ENCODE peak calls at places on chromosomes 5 and 9, in nine cellular contexts. L is PC-3, T is SK-N-SH, N is GM23338, S is neural progenitor cell, J is HCT116, F is GM23248, U is hepatocyte, W is MM.1S. I is an unnamed sample. For H3K4me1, the result is how much of the 10 kb centered on the place peaks cover.

GRCh38 chr5:79130781-79131180 is 19.2 kb downstream of the BHMT start:
- DNase-seq in W (no peak), L (no peak), S (no peak), U (no peak), F (no peak), N (peak), T (peak), J (no peak), I (no peak)

GRCh38 chr9:33817327-33818166 is 587 bp downstream of the UBE2R2 start:
- DNase-seq in S (peak), F (peak), N (peak), U (peak), T (peak), L (peak), J (no peak), W (peak), I (peak)

GRCh38 chr9:19640023-19640422 is 148.8 kb downstream of the SLC24A2 start:
- DNase-seq in S (no peak), L (no peak), N (no peak), U (no peak), F (no peak), T (no peak), J (no peak), W (no peak), I (no peak)

GRCh38 chr5:56607551-56607950 is 207.8 kb upstream of the MAP3K1 start:
- DNase-seq in T (no peak), W (no peak), F (peak), U (peak), S (no peak), N (no peak), L (no peak), J (no peak), I (no peak)

GRCh38 chr5:147852365-147852764 is 20.9 kb upstream of the SPINK1 start:
- DNase-seq in F (no peak), J (no peak), T (no peak), U (no peak), L (no peak), N (no peak), S (no peak), W (no peak), I (no peak)

GRCh38 chr5:9151671-9152427 is 394.0 kb downstream of the SEMA5A start:
- DNase-seq in S (no peak), N (no peak), T (no peak), F (no peak), W (no peak), U (no peak), J (no peak), L (no peak), I (no peak)

GRCh38 chr9:72473474-72474241 is 47.8 kb upstream of the TMC1 start:
- DNase-seq in L (peak), U (no peak), T (no peak), W (peak), F (peak), J (no peak), S (no peak), N (no peak), I (no peak)

GRCh38 chr9:125620216-125620615 is 86.8 kb downstream of the MAPKAP1 start:
- DNase-seq in L (no peak), F (no peak), U (no peak), S (no peak), N (no peak), W (no peak), J (no peak), T (no peak), I (no peak)

GRCh38 chr5:134794819-134795218 is 36.2 kb downstream of the DDX46 start:
- DNase-seq in S (no peak), W (no peak), N (no peak), U (no peak), J (no peak), F (no peak), L (no peak), T (no peak), I (no peak)

GRCh38 chr9:86326536-86326935 is 27.7 kb downstream of the TUT7 start:
- DNase-seq in S (no peak), J (no peak), F (no peak), L (no peak), N (no peak), W (no peak), U (no peak), T (no peak), I (no peak)

GRCh38 chr9:93257808-93258331 is 73.9 kb downstream of the WNK2 start:
- DNase-seq in W (no peak), L (peak), T (peak), U (no peak), J (no peak), F (no peak), S (no peak), N (no peak), I (no peak)

GRCh38 chr9:132931178-132931735 is 13.2 kb downstream of the TSC1 start:
- DNase-seq in F (no peak), L (no peak), U (no peak), N (no peak), J (no peak), T (no peak), S (no peak), W (no peak), I (no peak)

GRCh38 chr5:134149571-134150303 is 27.0 kb downstream of the SKP1 start:
- DNase-seq in U (no peak), L (peak), N (no peak), T (no peak), W (no peak), S (no peak), J (no peak), F (peak), I (no peak)

GRCh38 chr5:65329266-65329665 is 152.5 kb downstream of the ADAMTS6 start:
- DNase-seq in T (no peak), U (no peak), S (no peak), W (no peak), J (no peak), L (no peak), F (peak), N (peak), I (no peak)

DNA sequence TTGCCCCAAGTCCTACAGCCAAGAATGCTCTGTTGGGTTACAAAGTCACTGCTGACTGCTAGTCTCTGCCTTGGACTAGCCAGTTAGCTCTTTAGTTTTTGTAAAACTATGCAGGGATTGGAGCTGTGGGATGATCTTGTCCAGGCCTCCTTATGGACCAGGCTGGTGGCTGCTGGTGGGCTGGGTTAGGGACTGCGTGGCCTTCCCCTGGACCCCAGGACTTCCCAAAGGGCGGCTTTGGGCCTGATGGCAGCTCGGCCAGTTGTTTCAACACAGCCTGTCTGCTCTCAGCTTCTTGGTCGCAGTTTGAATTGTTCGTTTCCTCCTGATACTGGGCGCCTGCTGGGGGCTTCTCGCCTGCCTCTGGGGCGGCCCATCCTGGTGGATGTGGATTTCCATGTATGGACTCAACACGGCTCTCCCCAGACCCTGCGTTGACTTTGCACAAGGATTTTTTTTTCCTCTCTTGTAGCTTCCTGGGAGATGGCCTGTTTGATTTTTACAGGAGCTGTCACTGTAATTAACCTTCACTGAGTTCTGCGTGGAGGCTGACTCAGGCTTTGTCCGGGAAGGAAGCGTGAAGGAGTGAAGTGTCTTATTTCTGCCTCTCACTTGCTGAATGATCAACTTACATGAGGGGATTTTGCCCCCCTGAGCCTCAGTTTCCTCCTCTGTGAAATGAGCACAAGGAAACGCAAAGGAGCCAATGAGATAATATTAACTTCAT is 91.9 kb upstream of the NEURL1B start:
- DNase-seq in W (no peak), T (no peak), N (no peak), L (no peak), S (no peak), J (no peak), U (no peak), F (no peak), I (no peak)
- H3K4me1 ChIP-seq in W (under half), T (under half), N (under half), L (under half), S (under half), J (under half), U (under half), F (under half), I (under half)

GRCh38 chr9:131675437-131676022 is 64.3 kb downstream of the RAPGEF1 start:
- DNase-seq in N (no peak), W (peak), J (no peak), U (no peak), F (no peak), T (no peak), S (no peak), L (no peak), I (no peak)
- TF ChIP-seq EZH2phosphoT487 in N (no peak), W (no peak), J (no peak), U (no peak), F (no peak), T (no peak), S (no peak), L (no peak), I (no peak)

DNA sequence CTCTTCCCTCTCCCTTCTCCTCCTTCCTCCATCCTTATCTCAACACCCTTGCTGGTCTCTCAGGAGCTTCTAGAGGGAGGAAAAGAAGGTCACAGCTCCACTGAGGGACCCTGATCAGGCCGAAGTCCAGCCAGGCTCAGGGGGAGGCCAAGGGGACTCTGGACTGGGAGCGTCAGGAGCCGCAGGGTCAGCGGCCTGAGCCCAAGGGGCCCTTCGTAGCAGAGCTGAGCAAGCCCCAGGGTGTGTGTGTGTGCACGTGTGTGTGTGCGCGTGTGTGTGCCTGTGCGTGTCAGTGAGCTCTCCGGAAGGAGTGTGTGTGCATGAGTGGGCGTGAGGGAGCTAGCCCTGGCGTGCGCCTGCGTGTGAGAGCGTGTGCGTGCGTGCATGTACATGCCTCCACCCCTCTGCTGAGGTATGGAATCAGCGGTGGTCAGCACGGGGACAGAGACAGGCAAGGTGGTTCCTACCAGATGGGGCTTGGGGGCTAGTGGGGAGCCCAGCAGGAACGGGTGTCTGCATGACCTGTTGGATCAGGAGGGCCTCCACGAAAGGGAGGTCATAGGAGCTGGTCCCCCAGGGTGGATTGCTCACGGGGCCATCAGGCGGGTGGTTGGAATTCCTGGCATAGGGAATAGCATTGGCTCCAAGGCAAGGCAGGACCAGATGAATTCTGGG is 10.0 kb upstream of the AGPAT2 start:
- DNase-seq in U (peak), N (no peak), F (no peak), W (no peak), S (no peak), T (no peak), J (no peak), L (no peak), I (no peak)
- H3K4me1 ChIP-seq in U (under half), N (under half), F (under half), W (under half), S (under half), T (under half), J (under half), L (under half), I (under half)

GRCh38 chr9:136015656-136016055 is 54.5 kb upstream of the UBAC1 start:
- DNase-seq in T (peak), F (no peak), U (no peak), W (no peak), N (no peak), J (no peak), S (peak), L (no peak), I (no peak)
- TF ChIP-seq EZH2phosphoT487 in T (no peak), F (no peak), U (no peak), W (no peak), N (no peak), J (no peak), S (no peak), L (no peak), I (no peak)

DNA sequence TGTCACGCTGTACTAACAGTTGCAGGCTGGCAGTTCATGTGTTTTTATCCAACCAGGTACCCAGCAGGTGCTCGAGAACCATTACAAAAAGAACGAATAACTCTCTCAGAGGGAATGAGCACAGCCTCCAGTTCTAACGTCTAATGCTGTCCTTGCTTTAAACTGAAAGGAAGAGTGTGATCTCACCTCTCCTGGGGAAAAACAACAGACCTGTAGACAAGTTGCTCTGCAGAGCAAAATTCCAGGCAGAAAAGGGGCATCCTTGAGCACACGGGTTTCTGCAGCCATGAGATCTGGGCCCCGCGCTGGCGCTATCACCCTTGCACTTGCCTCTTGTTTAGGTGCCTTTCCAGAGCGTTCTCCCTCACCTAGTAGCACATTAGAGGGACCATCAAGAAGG is 92.5 kb upstream of the DNAH5 start:
- DNase-seq in T (no peak), L (no peak), F (peak), W (no peak), U (no peak), J (no peak), N (peak), S (no peak), I (no peak)
- H3K4me1 ChIP-seq in T (half or more), L (half or more), F (half or more), W (under half), U (under half), J (half or more), N (under half), S (under half), I (under half)

GRCh38 chr9:107874591-107875374 is 385.2 kb upstream of the KLF4 start:
- DNase-seq in F (peak), U (no peak), J (no peak), N (no peak), L (no peak), T (no peak), S (no peak), W (peak), I (peak)
- TF ChIP-seq EZH2phosphoT487 in F (no peak), U (no peak), J (no peak), N (no peak), L (no peak), T (no peak), S (no peak), W (no peak), I (no peak)

GRCh38 chr5:181233436-181234115 is 10.1 kb downstream of the RACK1 start:
- DNase-seq in U (no peak), W (no peak), S (no peak), L (no peak), T (peak), N (no peak), F (no peak), J (no peak), I (no peak)
- H3K4me1 ChIP-seq in U (under half), W (under half), S (under half), L (under half), T (under half), N (under half), F (under half), J (under half), I (under half)

GRCh38 chr5:159763564-159763963 is 152.7 kb upstream of the ADRA1B start:
- DNase-seq in J (no peak), W (no peak), U (no peak), S (no peak), F (no peak), T (no peak), N (no peak), L (no peak), I (no peak)
- TF ChIP-seq EZH2phosphoT487 in J (no peak), W (no peak), U (no peak), S (no peak), F (no peak), T (no peak), N (no peak), L (no peak), I (no peak)

I was measured in OCI-LY7.